ENCODE peak calls at places on chromosomes 2 and 18, in ten cellular contexts. D is dorsolateral prefrontal cortex; R is kidney; O is astrocyte of the spinal cord; U is effector memory CD4-positive, alpha-beta T cell; H is spleen; X is astrocyte of the cerebellum; C is fibroblast of mammary gland; I is breast epithelium; F is bronchial epithelial cell. A is an unnamed sample.

GRCh38 chr2:163703386-163703785 is 32.4 kb downstream of the FIGN start:
- DNase-seq in D (no peak), R (no peak), O (no peak), U (no peak), H (no peak), X (no peak), C (no peak), I (no peak), F (no peak), A (no peak)

GRCh38 chr2:240298803-240299709 is 136.4 kb upstream of the GPC1 start:
- DNase-seq in D (no peak), R (no peak), O (no peak), U (no peak), H (peak), X (no peak), C (no peak), I (no peak), F (no peak), A (no peak)

GRCh38 chr2:131049150-131049718 is 44.0 kb downstream of the FAM168B start:
- DNase-seq in D (no peak), R (no peak), O (no peak), U (no peak), H (no peak), X (no peak), C (no peak), I (no peak), F (no peak), A (no peak)

GRCh38 chr2:200130762-200131166 is 175.4 kb downstream of the MAIP1 start:
- DNase-seq in D (no peak), R (no peak), O (peak), U (no peak), H (no peak), X (peak), C (no peak), I (no peak), F (peak), A (no peak)

GRCh38 chr2:99936065-99936464 is 206.3 kb downstream of the AFF3 start:
- DNase-seq in D (no peak), R (no peak), O (no peak), U (no peak), H (no peak), X (no peak), C (no peak), I (no peak), F (no peak), A (no peak)

GRCh38 chr2:207166349-207167128 is 791 bp upstream of the KLF7 start:
- DNase-seq in D (peak), R (peak), O (peak), U (peak), H (peak), X (peak), C (peak), I (peak), F (peak), A (no peak)

GRCh38 chr18:49059028-49059670 is 108.4 kb upstream of the SMAD7 start:
- DNase-seq in D (no peak), R (no peak), O (no peak), U (no peak), H (no peak), X (no peak), C (peak), I (no peak), F (no peak), A (no peak)

GRCh38 chr2:30421551-30422436 is 25.3 kb upstream of the LCLAT1 start:
- DNase-seq in D (no peak), R (no peak), O (peak), U (peak), H (no peak), X (peak), C (peak), I (no peak), F (peak), A (no peak)

DNA sequence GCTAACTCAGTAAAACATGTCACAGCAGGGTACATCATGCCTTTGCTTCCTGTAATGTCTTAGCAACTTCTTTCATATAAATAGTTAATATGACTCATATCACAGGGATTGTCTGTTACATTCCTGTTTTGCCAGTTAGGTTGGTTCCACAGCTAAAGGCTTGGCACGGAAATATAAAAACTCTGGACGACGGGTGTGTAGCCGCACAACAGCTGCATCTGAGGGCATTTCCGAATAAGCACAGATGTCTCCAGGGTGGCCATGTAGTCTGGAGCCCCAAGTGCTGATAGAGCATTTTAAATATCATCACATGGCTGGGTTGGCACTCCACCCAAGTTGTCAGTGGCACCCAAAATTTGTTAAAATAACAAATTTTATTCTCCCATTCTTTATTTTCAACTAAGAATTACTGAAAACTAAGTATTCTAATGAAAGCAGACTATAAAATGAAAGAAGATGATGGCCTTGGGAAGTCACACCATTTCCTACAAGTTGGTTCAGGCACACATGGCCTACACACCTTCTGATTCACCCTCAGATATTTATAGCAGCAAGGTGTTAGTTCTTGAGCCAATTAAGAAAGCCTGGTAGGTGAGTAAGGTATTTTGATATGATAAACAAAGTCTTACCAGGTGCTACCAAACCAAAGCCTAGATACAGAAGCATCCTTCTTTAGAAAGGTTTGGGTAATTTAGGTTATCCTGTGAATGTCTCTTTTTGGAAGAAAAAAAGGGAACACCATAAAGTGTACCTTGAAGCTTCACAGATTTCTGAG is 61.8 kb upstream of the STK17B start:
- DNase-seq in D (no peak), R (no peak), O (peak), U (no peak), H (no peak), X (peak), C (peak), I (peak), F (peak), A (peak)
- H3K4me3 ChIP-seq in D (no peak), R (no peak), O (no peak), U (no peak), H (no peak), X (no peak), C (no peak), I (no peak), F (no peak), A (no peak)

GRCh38 chr2:154449951-154450658 is 248.4 kb upstream of the KCNJ3 start:
- DNase-seq in D (no peak), R (no peak), O (no peak), U (no peak), H (no peak), X (no peak), C (no peak), I (no peak), F (no peak), A (no peak)
- H3K4me3 ChIP-seq in D (no peak), R (no peak), O (no peak), U (no peak), H (no peak), X (no peak), C (no peak), I (no peak), F (no peak), A (no peak)

GRCh38 chr18:79947881-79948610 is 3.4 kb downstream of the SLC66A2 start:
- DNase-seq in D (peak), R (peak), O (no peak), U (no peak), H (peak), X (no peak), C (no peak), I (no peak), F (no peak), A (no peak)

GRCh38 chr18:79950440-79951341 is 762 bp downstream of the SLC66A2 start:
- DNase-seq in D (peak), R (peak), O (no peak), U (no peak), H (peak), X (no peak), C (peak), I (no peak), F (no peak), A (no peak)

GRCh38 chr18:79949571-79950439 is 1.6 kb downstream of the SLC66A2 start:
- DNase-seq in D (peak), R (peak), O (no peak), U (no peak), H (peak), X (no peak), C (no peak), I (no peak), F (no peak), A (no peak)

GRCh38 chr18:79947054-79947755 is 4.2 kb downstream of the SLC66A2 start:
- DNase-seq in D (peak), R (peak), O (no peak), U (no peak), H (peak), X (no peak), C (peak), I (peak), F (peak), A (no peak)

GRCh38 chr18:79948719-79949411 is 2.6 kb downstream of the SLC66A2 start:
- DNase-seq in D (peak), R (peak), O (no peak), U (no peak), H (peak), X (no peak), C (no peak), I (no peak), F (no peak), A (no peak)
- H3K4me3 ChIP-seq in D (peak), R (peak), O (no peak), U (no peak), H (peak), X (no peak), C (no peak), I (peak), F (no peak), A (no peak)

GRCh38 chr2:24456610-24457556 is 34.2 kb upstream of the NCOA1 start:
- DNase-seq in D (peak), R (peak), O (peak), U (no peak), H (no peak), X (peak), C (peak), I (no peak), F (peak), A (peak)

GRCh38 chr2:24454258-24454657 is 36.8 kb upstream of the NCOA1 start:
- DNase-seq in D (no peak), R (no peak), O (peak), U (no peak), H (no peak), X (peak), C (peak), I (no peak), F (no peak), A (peak)

GRCh38 chr2:24461685-24462084 is 29.4 kb upstream of the NCOA1 start:
- DNase-seq in D (no peak), R (no peak), O (no peak), U (no peak), H (no peak), X (no peak), C (no peak), I (no peak), F (no peak), A (no peak)

GRCh38 chr2:24459224-24459799 is 31.7 kb upstream of the NCOA1 start:
- DNase-seq in D (no peak), R (no peak), O (no peak), U (no peak), H (no peak), X (no peak), C (no peak), I (no peak), F (no peak), A (no peak)

DNA sequence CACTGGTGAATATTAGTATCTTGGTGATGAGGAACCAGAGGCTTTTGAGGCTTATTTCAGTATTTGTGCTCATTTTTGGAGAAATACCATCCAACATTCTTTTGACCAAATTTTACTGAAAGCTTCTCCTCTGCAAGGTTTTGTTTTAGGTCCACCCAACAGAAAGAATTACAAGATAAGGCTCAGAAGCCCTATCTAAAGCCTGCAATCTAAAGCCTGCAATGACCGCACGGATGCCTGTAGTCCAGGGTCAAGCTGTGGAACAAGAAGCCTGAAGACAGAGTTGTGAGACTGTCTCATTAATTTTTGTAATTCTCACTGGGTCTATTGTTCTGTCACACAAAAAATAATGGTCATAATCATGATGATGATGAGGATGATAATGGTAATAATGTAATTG is 33.3 kb upstream of the NCOA1 start:
- DNase-seq in D (no peak), R (no peak), O (no peak), U (no peak), H (no peak), X (no peak), C (no peak), I (no peak), F (no peak), A (no peak)
- H3K4me3 ChIP-seq in D (no peak), R (no peak), O (no peak), U (no peak), H (no peak), X (no peak), C (no peak), I (no peak), F (no peak), A (no peak)

A was measured in HFF-Myc.